ENCODE peak calls at places on chromosomes 7 and 10, in seven cellular contexts. D is RWPE1, K is GM06990, S is astrocyte of the spinal cord, Z is adrenal gland, J is right atrium auricular region, X is fibroblast of mammary gland. L is an unnamed sample.
A peak's percentile ranks its signal among the peaks of the same experiment; 100 is the strongest.

GRCh38 chr7:54014765-54015164 is 527.4 kb upstream of the VSTM2A start:
- DNase-seq in D (no peak), K (no peak), S (no peak), Z (no peak), J (no peak), X (no peak), L (no peak)

GRCh38 chr7:148609045-148609725 is 18.6 kb downstream of the C7orf33 start:
- DNase-seq in D (no peak), K (no peak), S (peak; percentile 24), Z (no peak), J (no peak), X (no peak), L (no peak)

GRCh38 chr7:2190531-2190930 is 42.2 kb downstream of the MAD1L1 start:
- DNase-seq in D (peak; percentile 65), K (no peak), S (peak; percentile 62), Z (no peak), J (no peak), X (peak; percentile 14), L (no peak)

GRCh38 chr7:40604601-40605438 is 470.0 kb downstream of the SUGCT start:
- DNase-seq in D (no peak), K (peak; percentile 18), S (peak; percentile 65), Z (peak; percentile 70), J (no peak), X (peak; percentile 47), L (no peak)

GRCh38 chr7:96952974-96953391 is 52.4 kb upstream of the DLX6 start:
- DNase-seq in D (peak; percentile 23), K (no peak), S (peak; percentile 9), Z (no peak), J (no peak), X (peak; percentile 28), L (peak; percentile 44)

GRCh38 chr10:8616166-8616565 is 561.7 kb downstream of the GATA3 start:
- DNase-seq in D (no peak), K (peak; percentile 68), S (no peak), Z (no peak), J (no peak), X (no peak), L (no peak)

GRCh38 chr7:22920664-22921063 is 93.3 kb downstream of the HYCC1 start:
- DNase-seq in D (no peak), K (peak; percentile 3), S (no peak), Z (no peak), J (no peak), X (peak; percentile 60), L (no peak)

GRCh38 chr7:155998766-155999630 is 186.7 kb upstream of the SHH start:
- DNase-seq in D (no peak), K (no peak), S (no peak), Z (peak; percentile 3), J (peak; percentile 38), X (no peak), L (no peak)

GRCh38 chr10:64091889-64092288 is 570.7 kb downstream of the REEP3 start:
- DNase-seq in D (peak; percentile 18), K (no peak), S (no peak), Z (no peak), J (no peak), X (no peak), L (no peak)

GRCh38 chr10:117878626-117879025 is 168.1 kb downstream of the RAB11FIP2 start:
- DNase-seq in D (no peak), K (no peak), S (no peak), Z (no peak), J (no peak), X (no peak), L (no peak)

GRCh38 chr10:124367936-124368335 is 50.8 kb downstream of the OAT start:
- DNase-seq in D (no peak), K (no peak), S (no peak), Z (no peak), J (no peak), X (no peak), L (no peak)

GRCh38 chr7:137990251-137990901 is 11.5 kb downstream of the CREB3L2 start:
- DNase-seq in D (peak; percentile 64), K (no peak), S (peak; percentile 93), Z (no peak), J (no peak), X (peak; percentile 99), L (peak; percentile 96)

GRCh38 chr10:71302451-71302850 is 16.6 kb upstream of the SLC29A3 start:
- DNase-seq in D (no peak), K (no peak), S (no peak), Z (no peak), J (no peak), X (no peak), L (no peak)

GRCh38 chr10:71303569-71303907 is 15.5 kb upstream of the SLC29A3 start:
- DNase-seq in D (no peak), K (no peak), S (no peak), Z (no peak), J (no peak), X (no peak), L (no peak)

GRCh38 chr10:71300555-71301370 is 18.3 kb upstream of the SLC29A3 start:
- DNase-seq in D (peak; percentile 67), K (no peak), S (no peak), Z (no peak), J (no peak), X (no peak), L (no peak)

GRCh38 chr10:71301371-71301916 is 17.6 kb upstream of the SLC29A3 start:
- DNase-seq in D (no peak), K (no peak), S (no peak), Z (no peak), J (no peak), X (no peak), L (no peak)

GRCh38 chr10:71302874-71303568 is 16.0 kb upstream of the SLC29A3 start:
- DNase-seq in D (peak; percentile 66), K (no peak), S (peak; percentile 56), Z (no peak), J (no peak), X (peak; percentile 67), L (peak; percentile 33)
- TF ChIP-seq CTCF in D (peak; percentile 59), K (peak; percentile 56), S (peak; percentile 58), Z (peak; percentile 37), J (peak; percentile 23), X (peak; percentile 63), L (peak; percentile 77)

DNA sequence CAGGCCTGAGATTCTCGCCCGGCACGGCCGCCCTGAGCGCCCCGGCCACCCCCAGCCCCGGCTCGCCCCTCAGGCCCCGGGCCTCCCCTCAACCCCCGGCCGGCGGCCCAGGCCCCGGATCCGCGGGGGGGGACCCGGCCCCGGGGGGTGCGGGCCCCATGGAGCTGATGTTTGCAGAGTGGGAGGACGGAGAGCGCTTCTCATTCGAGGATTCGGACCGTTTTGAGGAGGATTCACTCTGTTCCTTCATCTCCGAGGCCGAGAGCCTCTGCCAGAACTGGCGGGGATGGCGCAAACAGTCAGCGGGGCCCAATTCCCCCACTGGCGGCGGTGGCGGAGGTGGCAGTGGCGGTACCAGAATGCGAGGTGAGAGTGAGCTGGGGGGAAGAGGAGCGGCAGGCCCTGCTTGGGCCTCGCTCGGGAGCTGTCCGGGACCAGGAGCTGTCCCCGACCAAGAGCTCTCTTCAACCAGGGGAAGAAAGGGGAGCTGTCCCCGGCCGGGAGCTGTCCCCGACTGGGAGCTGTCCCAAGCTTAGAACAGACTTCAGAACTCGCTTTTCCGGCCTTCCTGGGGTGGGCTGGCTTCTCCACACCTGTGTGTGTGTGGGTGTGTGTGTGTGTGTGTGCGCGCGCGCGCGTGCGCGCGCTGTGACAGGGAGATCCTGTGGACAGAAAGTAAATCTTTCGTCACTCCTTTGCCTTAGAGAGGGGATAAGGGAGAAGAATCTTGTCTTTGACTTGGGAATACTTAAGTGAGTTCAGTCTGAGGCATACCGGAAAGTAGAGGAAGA is 510 bp downstream of the ZSWIM8 start:
- DNase-seq in D (no peak), K (peak; percentile 60), S (peak; percentile 48), Z (peak; percentile 65), J (no peak), X (peak; percentile 43), L (peak; percentile 75)
- TF ChIP-seq CTCF in D (no peak), K (no peak), S (no peak), Z (no peak), J (no peak), X (no peak), L (no peak)

DNA sequence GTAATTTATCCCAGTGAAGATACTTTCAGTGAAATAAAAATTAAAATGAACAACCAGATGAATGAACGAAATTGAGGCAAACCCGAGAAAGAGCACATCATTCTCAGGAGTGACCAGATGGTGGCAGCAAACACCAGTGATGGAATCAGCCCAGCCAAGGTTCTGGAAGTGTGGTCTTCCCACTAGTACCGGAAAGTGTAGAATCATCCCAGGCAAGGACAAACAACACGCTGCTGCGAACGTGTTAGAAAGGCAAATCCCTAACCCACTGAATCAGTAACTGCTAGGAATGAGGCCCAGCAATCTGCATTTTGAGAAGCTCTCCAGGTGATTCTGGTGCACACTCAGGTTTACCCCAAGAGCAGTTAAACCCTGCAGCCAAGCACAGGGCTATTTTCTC is 15.5 kb upstream of the SLC18A3 start:
- DNase-seq in D (peak; percentile 75), K (no peak), S (peak; percentile 51), Z (peak; percentile 60), J (peak; percentile 65), X (peak; percentile 70), L (peak; percentile 66)
- TF ChIP-seq CTCF in D (peak; percentile 87), K (peak; percentile 74), S (peak; percentile 77), Z (peak; percentile 73), J (peak; percentile 47), X (peak; percentile 83), L (peak; percentile 95)

GRCh38 chr10:3433131-3433530 is 260.5 kb upstream of the PITRM1 start:
- DNase-seq in D (no peak), K (no peak), S (no peak), Z (no peak), J (no peak), X (no peak), L (no peak)

GRCh38 chr10:3429651-3430050 is 257.1 kb upstream of the PITRM1 start:
- DNase-seq in D (no peak), K (no peak), S (no peak), Z (no peak), J (peak; percentile 56), X (no peak), L (no peak)

GRCh38 chr10:3433988-3434387 is 261.4 kb upstream of the PITRM1 start:
- DNase-seq in D (no peak), K (no peak), S (no peak), Z (no peak), J (peak; percentile 4), X (no peak), L (no peak)

GRCh38 chr10:3430501-3430900 is 257.9 kb upstream of the PITRM1 start:
- DNase-seq in D (no peak), K (no peak), S (no peak), Z (no peak), J (no peak), X (no peak), L (no peak)

DNA sequence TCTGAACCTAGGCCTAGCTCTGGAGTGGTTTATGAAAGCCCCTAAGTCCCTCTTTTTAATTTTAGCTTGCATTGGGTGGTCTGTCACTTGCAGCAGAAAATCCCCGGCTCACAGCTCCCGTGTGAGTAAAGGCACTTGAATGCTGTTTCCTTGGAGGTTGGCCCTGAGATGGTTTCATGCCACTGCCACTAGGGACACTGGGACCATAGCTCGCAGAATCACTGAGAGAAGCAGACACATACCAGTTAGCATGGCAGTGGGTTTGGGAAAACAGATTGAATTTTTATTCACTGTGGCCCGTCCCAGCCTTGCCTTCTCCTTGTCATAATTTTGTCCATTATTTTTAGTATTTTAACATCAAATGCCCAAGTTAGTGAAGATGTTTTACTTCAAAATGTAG is 259.5 kb upstream of the PITRM1 start:
- DNase-seq in D (no peak), K (no peak), S (no peak), Z (no peak), J (no peak), X (no peak), L (no peak)
- TF ChIP-seq CTCF in D (no peak), K (no peak), S (no peak), Z (no peak), J (no peak), X (no peak), L (peak; percentile 8)